ENCODE peak calls at places on chromosome 21, in four cellular contexts. One of them, this sample, is unnamed.

GRCh38 chr21:28421716-28422480 is 570.8 kb downstream of the LTN1 start:
- DNase-seq in astrocyte of the spinal cord: peak; percentile 24
- DNase-seq in ascending aorta: no peak
- DNase-seq in tibial nerve: peak; percentile 32
- DNase-seq in this sample: no peak

GRCh38 chr21:17146426-17146825 is 366.4 kb upstream of the CXADR start:
- DNase-seq in astrocyte of the spinal cord: no peak
- DNase-seq in ascending aorta: no peak
- DNase-seq in tibial nerve: no peak
- DNase-seq in this sample: no peak

GRCh38 chr21:39014751-39015150 is 168.5 kb downstream of the PSMG1 start:
- DNase-seq in astrocyte of the spinal cord: peak; percentile 97
- DNase-seq in ascending aorta: no peak
- DNase-seq in tibial nerve: no peak
- DNase-seq in this sample: no peak

GRCh38 chr21:25983745-25984144 is 186.8 kb downstream of the APP start:
- DNase-seq in astrocyte of the spinal cord: no peak
- DNase-seq in ascending aorta: no peak
- DNase-seq in tibial nerve: no peak
- DNase-seq in this sample: no peak

GRCh38 chr21:38306833-38307232 is 50.0 kb downstream of the KCNJ15 start:
- DNase-seq in astrocyte of the spinal cord: peak; percentile 94
- DNase-seq in ascending aorta: no peak
- DNase-seq in tibial nerve: no peak
- DNase-seq in this sample: no peak

GRCh38 chr21:35565204-35565611 is 495.1 kb downstream of the SETD4 start:
- DNase-seq in astrocyte of the spinal cord: peak; percentile 94
- DNase-seq in ascending aorta: peak; percentile 52
- DNase-seq in tibial nerve: peak; percentile 21
- DNase-seq in this sample: no peak

GRCh38 chr21:34807881-34808568 is 139.2 kb downstream of the CLIC6 start:
- DNase-seq in astrocyte of the spinal cord: peak; percentile 93
- DNase-seq in ascending aorta: peak; percentile 45
- DNase-seq in tibial nerve: no peak
- DNase-seq in this sample: no peak

GRCh38 chr21:35408401-35408800 is 359.3 kb upstream of the RUNX1 start:
- DNase-seq in astrocyte of the spinal cord: no peak
- DNase-seq in ascending aorta: no peak
- DNase-seq in tibial nerve: no peak
- DNase-seq in this sample: no peak

GRCh38 chr21:42137191-42137913 is 66.2 kb downstream of the UMODL1 start:
- DNase-seq in astrocyte of the spinal cord: no peak
- DNase-seq in ascending aorta: no peak
- DNase-seq in tibial nerve: no peak
- DNase-seq in this sample: no peak

GRCh38 chr21:39034590-39035536 is 148.4 kb downstream of the PSMG1 start:
- DNase-seq in astrocyte of the spinal cord: no peak
- DNase-seq in ascending aorta: no peak
- DNase-seq in tibial nerve: no peak
- DNase-seq in this sample: no peak

GRCh38 chr21:15122241-15122640 is 57.4 kb upstream of the NRIP1 start:
- DNase-seq in astrocyte of the spinal cord: peak; percentile 4
- DNase-seq in ascending aorta: no peak
- DNase-seq in tibial nerve: no peak
- DNase-seq in this sample: no peak

GRCh38 chr21:46311568-46311967 is 12.1 kb downstream of the C21orf58 start:
- DNase-seq in astrocyte of the spinal cord: no peak
- DNase-seq in ascending aorta: no peak
- DNase-seq in tibial nerve: no peak
- DNase-seq in this sample: no peak

GRCh38 chr21:46317710-46318463 is 5.8 kb downstream of the C21orf58 start:
- DNase-seq in astrocyte of the spinal cord: no peak
- DNase-seq in ascending aorta: no peak
- DNase-seq in tibial nerve: no peak
- DNase-seq in this sample: no peak

GRCh38 chr21:46318464-46318845 is 5.2 kb downstream of the C21orf58 start:
- DNase-seq in astrocyte of the spinal cord: no peak
- DNase-seq in ascending aorta: no peak
- DNase-seq in tibial nerve: no peak
- DNase-seq in this sample: no peak

GRCh38 chr21:46316708-46317324 is 6.9 kb downstream of the C21orf58 start:
- DNase-seq in astrocyte of the spinal cord: no peak
- DNase-seq in ascending aorta: no peak
- DNase-seq in tibial nerve: no peak
- DNase-seq in this sample: no peak

GRCh38 chr21:46314441-46315020 is 9.1 kb downstream of the C21orf58 start:
- DNase-seq in astrocyte of the spinal cord: no peak
- DNase-seq in ascending aorta: no peak
- DNase-seq in tibial nerve: no peak
- DNase-seq in this sample: no peak
- TF ChIP-seq CTCF in astrocyte of the spinal cord: no peak
- TF ChIP-seq CTCF in ascending aorta: no peak
- TF ChIP-seq CTCF in tibial nerve: no peak
- TF ChIP-seq CTCF in this sample: no peak

GRCh38 chr21:46347791-46348381 is 23.9 kb downstream of the PCNT start:
- DNase-seq in astrocyte of the spinal cord: peak; percentile 22
- DNase-seq in ascending aorta: peak; percentile 54
- DNase-seq in tibial nerve: no peak
- DNase-seq in this sample: no peak
- TF ChIP-seq CTCF in astrocyte of the spinal cord: peak; percentile 21
- TF ChIP-seq CTCF in ascending aorta: peak; percentile 32
- TF ChIP-seq CTCF in tibial nerve: no peak
- TF ChIP-seq CTCF in this sample: no peak

DNA sequence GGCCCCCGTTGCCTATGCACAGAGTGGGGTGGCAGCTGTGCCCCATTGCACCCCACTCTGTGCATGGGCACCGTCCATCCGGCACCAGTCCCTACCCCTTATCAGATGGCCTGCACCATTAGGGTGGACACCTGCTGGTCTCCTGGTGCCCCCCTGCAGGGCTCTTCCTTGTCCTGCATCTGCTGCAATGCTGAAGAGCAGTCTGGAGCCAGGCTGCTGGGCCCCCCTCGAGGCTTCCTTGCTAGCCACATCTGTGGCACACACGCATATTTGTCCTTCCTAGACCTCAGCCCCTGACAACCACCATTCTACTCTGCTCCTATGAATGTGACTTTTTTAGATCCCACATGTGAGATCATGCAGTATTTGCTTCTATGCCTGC is 56.4 kb downstream of the COL18A1 start:
- DNase-seq in astrocyte of the spinal cord: no peak
- DNase-seq in ascending aorta: no peak
- DNase-seq in tibial nerve: no peak
- DNase-seq in this sample: no peak
- TF ChIP-seq CTCF in astrocyte of the spinal cord: no peak
- TF ChIP-seq CTCF in ascending aorta: no peak
- TF ChIP-seq CTCF in tibial nerve: no peak
- TF ChIP-seq CTCF in this sample: no peak

DNA sequence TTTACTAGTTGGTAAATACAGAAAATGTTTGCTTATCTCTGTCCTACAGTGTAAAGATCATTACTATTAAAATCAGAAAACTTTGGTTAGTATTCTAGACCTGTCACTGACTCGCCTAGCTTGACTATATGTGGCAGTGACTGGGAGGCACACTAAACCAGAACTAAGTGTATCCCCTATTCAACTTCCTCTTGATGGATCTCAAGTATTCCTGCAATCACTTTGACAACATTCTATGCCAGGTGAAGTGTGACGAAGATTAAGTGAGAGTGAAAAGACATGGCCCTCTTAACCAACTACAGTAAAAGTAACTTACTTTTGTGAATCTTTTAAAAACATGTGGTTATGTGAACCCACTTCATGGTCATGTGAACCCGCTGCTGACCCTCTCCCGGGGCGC is 223.0 kb upstream of the ADAMTS5 start:
- DNase-seq in astrocyte of the spinal cord: no peak
- DNase-seq in ascending aorta: no peak
- DNase-seq in tibial nerve: no peak
- DNase-seq in this sample: no peak
- TF ChIP-seq CTCF in astrocyte of the spinal cord: no peak
- TF ChIP-seq CTCF in ascending aorta: no peak
- TF ChIP-seq CTCF in tibial nerve: no peak
- TF ChIP-seq CTCF in this sample: no peak

GRCh38 chr21:45543371-45543709 is 1.1 kb upstream of the SLC19A1 start:
- DNase-seq in astrocyte of the spinal cord: no peak
- DNase-seq in ascending aorta: no peak
- DNase-seq in tibial nerve: no peak
- DNase-seq in this sample: no peak

GRCh38 chr21:45543710-45544448 is 1.6 kb upstream of the SLC19A1 start:
- DNase-seq in astrocyte of the spinal cord: no peak
- DNase-seq in ascending aorta: no peak
- DNase-seq in tibial nerve: no peak
- DNase-seq in this sample: peak; percentile 40

GRCh38 chr21:45542667-45543370 is 579 bp upstream of the SLC19A1 start:
- DNase-seq in astrocyte of the spinal cord: no peak
- DNase-seq in ascending aorta: no peak
- DNase-seq in tibial nerve: no peak
- DNase-seq in this sample: peak; percentile 37

GRCh38 chr21:45541221-45542039 is 810 bp downstream of the SLC19A1 start:
- DNase-seq in astrocyte of the spinal cord: peak; percentile 41
- DNase-seq in ascending aorta: no peak
- DNase-seq in tibial nerve: peak; percentile 57
- DNase-seq in this sample: peak; percentile 47

DNA sequence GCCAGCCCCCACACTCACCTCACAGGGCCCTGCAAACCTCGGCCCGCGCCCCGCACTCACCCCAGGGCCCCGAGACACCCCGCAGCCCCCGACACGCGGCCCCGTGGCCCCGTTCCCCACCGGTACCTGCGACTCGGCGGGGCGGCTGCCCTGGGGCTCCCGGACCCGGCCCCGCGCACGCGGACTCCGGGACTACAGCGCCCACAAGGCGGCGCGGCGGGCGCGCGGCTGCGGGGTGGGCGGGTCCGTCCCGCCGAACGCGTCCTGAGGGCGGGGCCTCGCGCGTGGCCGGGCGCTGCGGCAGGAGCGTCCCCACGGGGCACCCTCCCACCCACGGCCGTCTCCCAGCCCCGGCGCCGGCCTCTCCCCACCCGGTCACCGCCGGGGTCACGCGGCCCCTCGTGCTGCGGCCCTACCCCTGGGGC is at the start of gene SLC19A1:
- DNase-seq in astrocyte of the spinal cord: no peak
- DNase-seq in ascending aorta: no peak
- DNase-seq in tibial nerve: no peak
- DNase-seq in this sample: peak; percentile 78
- TF ChIP-seq CTCF in astrocyte of the spinal cord: peak; percentile 29
- TF ChIP-seq CTCF in ascending aorta: peak; percentile 62
- TF ChIP-seq CTCF in tibial nerve: peak; percentile 83
- TF ChIP-seq CTCF in this sample: peak; percentile 12

DNA sequence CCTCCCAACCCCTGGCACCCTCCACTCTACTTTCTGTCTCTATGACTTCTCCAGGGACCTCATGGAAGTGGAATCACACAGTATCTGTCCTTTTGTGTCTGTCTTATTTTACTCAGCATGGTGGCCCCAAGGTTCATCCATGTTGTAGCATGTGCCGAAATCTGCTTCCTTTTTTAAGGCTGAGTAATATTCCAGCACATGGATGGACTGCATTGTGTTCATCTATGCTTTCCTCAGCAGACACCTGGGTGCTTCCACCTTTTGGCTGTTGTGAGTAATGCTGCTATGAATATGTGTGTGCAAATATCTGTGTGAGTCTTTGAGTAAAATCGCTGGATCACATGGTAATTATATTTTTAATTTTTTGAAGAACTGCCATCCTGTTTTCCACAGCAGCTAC is 1.6 kb upstream of the PFKL start:
- DNase-seq in astrocyte of the spinal cord: no peak
- DNase-seq in ascending aorta: no peak
- DNase-seq in tibial nerve: no peak
- DNase-seq in this sample: no peak
- TF ChIP-seq CTCF in astrocyte of the spinal cord: peak; percentile 25
- TF ChIP-seq CTCF in ascending aorta: no peak
- TF ChIP-seq CTCF in tibial nerve: no peak
- TF ChIP-seq CTCF in this sample: no peak

DNA sequence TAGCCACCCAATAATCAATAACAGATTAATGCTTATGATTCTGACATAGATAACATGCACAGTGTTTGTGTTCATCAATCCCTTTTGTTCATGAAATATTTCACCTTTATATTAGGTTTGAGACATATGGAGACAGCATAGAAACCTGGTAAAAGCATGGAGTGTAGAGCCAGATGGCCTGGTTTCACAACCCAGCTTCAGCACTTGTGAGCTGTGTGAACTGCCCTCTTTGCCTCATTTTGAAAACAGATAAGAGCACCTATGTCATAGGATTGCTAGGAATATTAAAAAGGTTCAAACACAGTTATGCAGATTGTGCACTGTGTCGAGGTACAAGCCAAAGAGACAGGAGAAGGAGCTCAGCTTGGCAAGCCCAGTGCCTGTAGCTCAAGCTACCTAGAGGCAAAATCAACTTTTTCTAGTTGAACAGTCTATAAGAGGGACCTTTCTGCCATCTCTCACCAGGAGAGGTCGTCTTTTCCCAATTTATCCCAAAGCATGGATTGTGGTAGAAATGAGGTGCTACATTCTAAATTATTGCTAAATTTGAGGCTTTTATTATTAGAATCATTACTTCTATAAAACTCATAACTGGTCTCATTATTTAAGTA is 5.0 kb downstream of the CHODL start:
- DNase-seq in astrocyte of the spinal cord: no peak
- DNase-seq in ascending aorta: no peak
- DNase-seq in tibial nerve: no peak
- DNase-seq in this sample: no peak
- TF ChIP-seq CTCF in astrocyte of the spinal cord: no peak
- TF ChIP-seq CTCF in ascending aorta: no peak
- TF ChIP-seq CTCF in tibial nerve: no peak
- TF ChIP-seq CTCF in this sample: no peak

GRCh38 chr21:37087188-37087587 is 14.1 kb downstream of the TTC3 start:
- DNase-seq in astrocyte of the spinal cord: peak; percentile 60
- DNase-seq in ascending aorta: no peak
- DNase-seq in tibial nerve: peak; percentile 42
- DNase-seq in this sample: no peak
- TF ChIP-seq CTCF in astrocyte of the spinal cord: peak; percentile 53
- TF ChIP-seq CTCF in ascending aorta: no peak
- TF ChIP-seq CTCF in tibial nerve: peak; percentile 36
- TF ChIP-seq CTCF in this sample: no peak